ENCODE peak calls at places on chromosomes 4 and X, in five cellular contexts. R, E, I, D and G are unnamed samples.

GRCh38 chrX:149984411-149984810 is 46.1 kb upstream of the EOLA2 start:
- DNase-seq in R (no peak), D (no peak), I (no peak), E (no peak), G (no peak)

GRCh38 chrX:151966236-151966635 is 8.2 kb downstream of the GABRE start:
- DNase-seq in D (no peak), E (no peak), R (no peak), I (no peak), G (no peak)

GRCh38 chrX:37796805-37797204 is 16.9 kb downstream of the CYBB start:
- DNase-seq in I (no peak), D (peak; percentile 58), R (peak; percentile 15), E (no peak), G (no peak)

GRCh38 chrX:39983715-39984114 is 114.0 kb downstream of the BCOR start:
- DNase-seq in D (no peak), R (no peak), I (no peak), E (no peak), G (no peak)

GRCh38 chr4:8391972-8392371 is 48.6 kb downstream of the ACOX3 start:
- DNase-seq in I (no peak), D (no peak), E (no peak), R (peak; percentile 53), G (no peak)

GRCh38 chr4:71262161-71262560 is 76.7 kb upstream of the SLC4A4 start:
- DNase-seq in E (no peak), R (no peak), D (no peak), I (no peak), G (no peak)

GRCh38 chrX:87572911-87573310 is 55.3 kb downstream of the KLHL4 start:
- DNase-seq in E (no peak), I (no peak), R (no peak), D (no peak), G (no peak)

GRCh38 chrX:12972867-12973560 is 1.9 kb upstream of the TMSB4X start:
- DNase-seq in E (no peak), I (no peak), R (no peak), D (no peak), G (no peak)

GRCh38 chr4:22179124-22179874 is 230.7 kb upstream of the KCNIP4 start:
- DNase-seq in D (no peak), R (no peak), E (no peak), I (peak; percentile 50), G (no peak)

GRCh38 chrX:47112316-47112954 is 32.1 kb downstream of the NDUFB11 start:
- DNase-seq in D (no peak), I (no peak), E (no peak), R (no peak), G (no peak)

GRCh38 chrX:80388206-80388605 is 32.0 kb upstream of the TENT5D start:
- DNase-seq in D (no peak), R (no peak), E (no peak), I (no peak), G (no peak)

GRCh38 chr4:26583865-26584652 is at the start of gene TBC1D19:
- DNase-seq in I (no peak), D (peak; percentile 84), E (peak; percentile 91), R (peak; percentile 90), G (peak; percentile 90)
- TF ChIP-seq CTCF in I (no peak), D (no peak), E (no peak), R (no peak), G (no peak)

GRCh38 chrX:53669258-53669657 is 17.3 kb downstream of the HUWE1 start:
- DNase-seq in I (no peak), E (no peak), D (no peak), R (no peak), G (no peak)

DNA sequence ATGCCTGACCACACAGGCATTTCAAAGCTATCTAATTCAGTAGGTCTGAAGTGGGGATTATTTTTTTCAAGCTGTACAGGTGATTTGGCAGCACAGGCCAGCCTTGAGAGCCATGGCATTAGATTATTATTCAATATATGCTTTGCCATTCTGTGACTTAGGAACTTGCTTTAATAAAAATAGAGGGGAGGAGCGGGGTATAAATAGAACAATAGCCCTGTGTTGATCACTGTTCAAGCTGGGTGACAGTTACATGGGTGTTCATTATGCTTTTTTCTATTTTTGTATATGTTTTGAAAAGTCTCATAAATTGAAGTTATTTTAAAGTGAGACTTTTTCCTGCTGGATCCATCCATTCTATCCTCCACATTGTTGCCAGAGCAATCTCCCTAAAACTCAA is 20.3 kb downstream of the HUWE1 start:
- DNase-seq in I (no peak), R (no peak), E (no peak), D (no peak), G (no peak)
- H3K4me1 ChIP-seq in I (no peaks in the 10 kb centered on the region), R (peaks cover 16% of the 10 kb centered on the region), E (no peaks in the 10 kb centered on the region), D (no peaks in the 10 kb centered on the region), G (no peaks in the 10 kb centered on the region)

GRCh38 chrX:115490814-115491213 is 70.2 kb upstream of the PLS3 start:
- DNase-seq in I (no peak), D (no peak), E (no peak), R (no peak), G (no peak)
- TF ChIP-seq CTCF in I (no peak), D (no peak), E (no peak), R (no peak), G (no peak)

GRCh38 chr4:89249313-89249712 is 58.3 kb downstream of the GPRIN3 start:
- DNase-seq in R (no peak), D (no peak), I (no peak), E (no peak), G (no peak)

GRCh38 chr4:89248879-89249281 is 58.7 kb downstream of the GPRIN3 start:
- DNase-seq in E (no peak), I (no peak), D (no peak), R (no peak), G (no peak)

GRCh38 chr4:89247951-89248350 is 59.6 kb downstream of the GPRIN3 start:
- DNase-seq in D (no peak), E (no peak), R (no peak), I (no peak), G (no peak)

GRCh38 chr4:89251396-89251795 is 56.2 kb downstream of the GPRIN3 start:
- DNase-seq in I (no peak), D (no peak), R (no peak), E (no peak), G (no peak)

DNA sequence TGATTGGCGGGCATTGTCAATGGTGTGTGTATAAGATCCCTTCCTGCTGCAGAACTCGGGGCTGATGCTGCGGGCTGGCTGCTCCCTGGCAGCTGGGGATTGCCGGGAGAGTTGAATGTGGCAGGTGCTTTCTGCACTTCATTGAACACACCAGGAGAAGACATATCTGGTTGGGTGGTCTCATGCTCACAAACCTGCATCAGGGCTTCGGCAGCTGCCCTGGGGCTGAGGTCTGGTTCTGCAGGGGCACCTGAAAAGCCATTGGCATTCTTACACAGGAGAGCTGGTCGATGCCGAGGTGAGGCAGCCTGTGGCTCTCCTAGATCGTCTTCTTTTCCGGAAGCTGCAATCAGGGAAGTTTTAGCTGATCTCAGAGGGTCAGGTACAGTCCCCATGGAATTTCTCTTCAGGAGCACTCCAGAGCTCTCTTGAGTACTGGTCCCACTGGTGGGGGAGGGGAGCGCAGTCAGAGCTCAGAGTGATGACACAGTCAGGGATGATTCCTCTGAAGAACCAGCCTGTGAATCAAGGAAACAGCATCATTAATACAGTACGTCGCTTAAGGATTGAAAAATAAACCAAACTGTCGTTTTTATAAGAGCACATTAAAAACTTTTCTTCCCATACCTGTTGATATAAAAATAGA is 57.8 kb downstream of the GPRIN3 start:
- DNase-seq in R (no peak), D (no peak), I (no peak), E (no peak), G (no peak)
- H3K4me1 ChIP-seq in R (peaks cover 42% of the 10 kb centered on the region), D (no peaks in the 10 kb centered on the region), I (no peaks in the 10 kb centered on the region), E (no peaks in the 10 kb centered on the region), G (no peaks in the 10 kb centered on the region)

GRCh38 chrX:85429066-85429465 is 49.6 kb upstream of the POF1B start:
- DNase-seq in R (no peak), I (no peak), D (no peak), E (no peak), G (no peak)
- TF ChIP-seq CTCF in R (no peak), I (no peak), D (no peak), E (no peak), G (no peak)